ENCODE peak calls at places on chromosome 18, in ten cellular contexts. A is CD8-positive, alpha-beta T cell; C is ascending aorta; O is hepatocyte; R is colonic mucosa; M is upper lobe of right lung; E is kidney; G is transverse colon; Z is SJSA1; F is ovary. L is an unnamed sample. For H3K9me3 and H3K4me1, the result is how much of the 10 kb centered on the place peaks cover.

GRCh38 chr18:13313006-13313661 is 94.6 kb downstream of the LDLRAD4 start:
- DNase-seq in A (peak), C (no peak), O (no peak), R (no peak), M (no peak), E (no peak), G (no peak), Z (no peak), F (no peak), L (no peak)

GRCh38 chr18:66990909-66991308 is 387.0 kb upstream of the CDH19 start:
- DNase-seq in A (no peak), C (no peak), O (no peak), R (no peak), M (no peak), E (no peak), G (no peak), Z (no peak), F (no peak), L (no peak)

GRCh38 chr18:44887227-44887631 is 206.5 kb downstream of the SETBP1 start:
- DNase-seq in A (no peak), C (no peak), O (peak), R (peak), M (no peak), E (no peak), G (peak), Z (peak), F (no peak), L (no peak)

GRCh38 chr18:53380063-53380639 is 844.3 kb downstream of the MBD2 start:
- DNase-seq in A (no peak), C (no peak), O (peak), R (no peak), M (no peak), E (no peak), G (no peak), Z (no peak), F (no peak), L (no peak)

GRCh38 chr18:49041677-49042570 is 91.2 kb upstream of the SMAD7 start:
- DNase-seq in A (peak), C (no peak), O (peak), R (peak), M (no peak), E (no peak), G (peak), Z (peak), F (no peak), L (no peak)

GRCh38 chr18:44681039-44681595 is 429 bp downstream of the SETBP1 start:
- DNase-seq in A (no peak), C (no peak), O (no peak), R (no peak), M (no peak), E (no peak), G (no peak), Z (no peak), F (peak), L (no peak)

GRCh38 chr18:8084160-8084559 is 517.0 kb downstream of the PTPRM start:
- DNase-seq in A (no peak), C (no peak), O (peak), R (peak), M (no peak), E (no peak), G (no peak), Z (peak), F (no peak), L (no peak)

GRCh38 chr18:49865401-49865800 is 52.1 kb upstream of the ACAA2 start:
- DNase-seq in A (no peak), C (no peak), O (no peak), R (peak), M (peak), E (no peak), G (peak), Z (no peak), F (no peak), L (no peak)

GRCh38 chr18:8615397-8616025 is 6.3 kb downstream of the RAB12 start:
- DNase-seq in A (no peak), C (no peak), O (peak), R (no peak), M (no peak), E (no peak), G (peak), Z (peak), F (no peak), L (no peak)

GRCh38 chr18:78781601-78781960 is 198.0 kb upstream of the SALL3 start:
- DNase-seq in A (no peak), C (no peak), O (no peak), R (no peak), M (no peak), E (no peak), G (no peak), Z (no peak), F (no peak), L (no peak)

GRCh38 chr18:6854811-6855210 is 125.3 kb downstream of the ARHGAP28 start:
- DNase-seq in A (no peak), C (no peak), O (no peak), R (no peak), M (no peak), E (no peak), G (no peak), Z (no peak), F (no peak), L (no peak)

GRCh38 chr18:6857305-6857704 is 127.8 kb downstream of the ARHGAP28 start:
- DNase-seq in A (no peak), C (no peak), O (no peak), R (no peak), M (no peak), E (no peak), G (no peak), Z (peak), F (no peak), L (no peak)

GRCh38 chr18:6850396-6850795 is 120.9 kb downstream of the ARHGAP28 start:
- DNase-seq in A (no peak), C (no peak), O (no peak), R (no peak), M (no peak), E (no peak), G (no peak), Z (no peak), F (no peak), L (no peak)

GRCh38 chr18:6855767-6856166 is 126.3 kb downstream of the ARHGAP28 start:
- DNase-seq in A (no peak), C (no peak), O (no peak), R (no peak), M (no peak), E (peak), G (no peak), Z (no peak), F (no peak), L (no peak)

GRCh38 chr18:6851480-6851879 is 122.0 kb downstream of the ARHGAP28 start:
- DNase-seq in A (no peak), C (no peak), O (no peak), R (no peak), M (no peak), E (no peak), G (no peak), Z (no peak), F (no peak), L (no peak)
- H3K9me3 ChIP-seq in A (under half), C (under half), O (under half), R (under half), M (under half), E (under half), G (under half), Z (under half), F (under half), L (under half)

GRCh38 chr18:63708650-63709049 is 5.9 kb downstream of the SERPINB11 start:
- DNase-seq in A (no peak), C (no peak), O (no peak), R (no peak), M (no peak), E (no peak), G (no peak), Z (no peak), F (no peak), L (no peak)
- H3K4me1 ChIP-seq in A (under half), C (under half), O (under half), R (under half), M (under half), E (under half), G (under half), Z (under half), F (under half), L (under half)

DNA sequence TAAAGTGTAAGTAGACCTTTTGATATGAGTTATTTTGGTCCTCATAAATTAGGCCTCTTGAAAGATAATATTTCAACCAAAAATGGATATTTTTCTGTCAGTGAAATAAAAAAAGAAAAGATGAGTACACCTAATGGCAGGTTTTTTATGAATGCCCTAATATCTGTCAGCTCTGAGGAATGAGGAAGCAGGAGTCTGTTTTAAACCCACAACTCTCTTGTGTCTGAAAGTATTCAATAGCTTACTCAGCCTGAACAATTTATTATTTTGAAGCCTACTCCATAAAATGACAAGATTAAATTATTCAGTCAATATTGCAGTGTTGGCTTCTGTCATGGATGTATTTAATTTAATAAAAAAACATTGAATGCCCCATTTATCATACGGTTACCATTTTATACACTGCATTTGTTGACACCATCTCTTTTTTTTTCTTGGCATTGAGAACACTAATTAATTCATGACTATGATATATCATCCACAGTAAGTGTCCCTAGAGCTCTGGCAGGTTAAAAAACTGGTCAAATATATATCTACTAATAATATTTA is 548.2 kb downstream of the CBLN2 start:
- DNase-seq in A (no peak), C (no peak), O (no peak), R (no peak), M (no peak), E (no peak), G (no peak), Z (no peak), F (no peak), L (no peak)
- H3K9me3 ChIP-seq in A (under half), C (under half), O (under half), R (under half), M (under half), E (under half), G (under half), Z (under half), F (under half), L (under half)

GRCh38 chr18:3250237-3251107 is 2.9 kb downstream of the MYL12A start:
- DNase-seq in A (no peak), C (no peak), O (no peak), R (peak), M (no peak), E (no peak), G (no peak), Z (peak), F (no peak), L (no peak)

GRCh38 chr18:3251963-3252277 is 4.3 kb downstream of the MYL12A start:
- DNase-seq in A (no peak), C (no peak), O (no peak), R (no peak), M (no peak), E (no peak), G (no peak), Z (peak), F (no peak), L (no peak)

GRCh38 chr18:3251249-3251962 is 3.8 kb downstream of the MYL12A start:
- DNase-seq in A (no peak), C (no peak), O (no peak), R (no peak), M (no peak), E (no peak), G (no peak), Z (peak), F (no peak), L (no peak)

GRCh38 chr18:3254725-3255124 is 7.1 kb downstream of the MYL12A start:
- DNase-seq in A (no peak), C (no peak), O (no peak), R (peak), M (no peak), E (no peak), G (no peak), Z (no peak), F (no peak), L (no peak)

GRCh38 chr18:3252843-3253242 is 5.2 kb downstream of the MYL12A start:
- DNase-seq in A (no peak), C (no peak), O (no peak), R (no peak), M (no peak), E (no peak), G (no peak), Z (no peak), F (no peak), L (no peak)
- H3K4me1 ChIP-seq in A (under half), C (under half), O (under half), R (under half), M (half or more), E (under half), G (under half), Z (half or more), F (under half), L (under half)

GRCh38 chr18:80023173-80023572 is 11.1 kb upstream of the RBFA start:
- DNase-seq in A (no peak), C (no peak), O (no peak), R (no peak), M (no peak), E (no peak), G (no peak), Z (no peak), F (no peak), L (no peak)

GRCh38 chr18:80029690-80030089 is 4.5 kb upstream of the RBFA start:
- DNase-seq in A (no peak), C (no peak), O (no peak), R (no peak), M (no peak), E (no peak), G (no peak), Z (no peak), F (no peak), L (no peak)

GRCh38 chr18:80022613-80023012 is 11.6 kb upstream of the RBFA start:
- DNase-seq in A (no peak), C (no peak), O (no peak), R (no peak), M (no peak), E (no peak), G (no peak), Z (peak), F (no peak), L (no peak)

DNA sequence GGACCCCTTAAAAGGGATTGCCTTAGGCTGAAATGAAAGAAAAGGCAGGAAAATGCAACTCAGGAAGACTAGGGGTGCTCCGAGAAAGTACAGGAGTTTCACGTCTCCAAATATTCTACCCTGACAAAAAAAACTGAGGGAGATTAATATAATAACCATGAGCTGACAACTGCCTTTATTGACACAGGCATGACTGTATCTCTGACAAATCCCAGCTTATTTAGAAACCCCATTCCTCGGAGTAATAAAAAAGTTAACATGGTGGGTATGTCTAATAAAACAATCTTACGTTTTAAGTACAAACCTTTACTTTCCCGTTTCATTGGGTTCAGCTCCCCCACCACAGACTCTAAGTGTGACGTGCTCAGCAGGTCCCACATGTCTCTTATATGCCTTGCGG is 7.9 kb upstream of the RBFA start:
- DNase-seq in A (no peak), C (no peak), O (no peak), R (no peak), M (no peak), E (no peak), G (no peak), Z (no peak), F (no peak), L (no peak)
- H3K9me3 ChIP-seq in A (under half), C (half or more), O (under half), R (under half), M (half or more), E (half or more), G (half or more), Z (under half), F (half or more), L (half or more)

GRCh38 chr18:25282922-25283703 is 68.9 kb downstream of the ZNF521 start:
- DNase-seq in A (no peak), C (no peak), O (no peak), R (no peak), M (no peak), E (no peak), G (no peak), Z (no peak), F (no peak), L (no peak)

GRCh38 chr18:25279556-25279955 is 72.4 kb downstream of the ZNF521 start:
- DNase-seq in A (no peak), C (no peak), O (no peak), R (no peak), M (no peak), E (no peak), G (no peak), Z (no peak), F (no peak), L (no peak)

GRCh38 chr18:25279961-25280360 is 72.0 kb downstream of the ZNF521 start:
- DNase-seq in A (no peak), C (no peak), O (no peak), R (no peak), M (no peak), E (no peak), G (no peak), Z (no peak), F (no peak), L (no peak)

GRCh38 chr18:25282282-25282681 is 69.7 kb downstream of the ZNF521 start:
- DNase-seq in A (no peak), C (no peak), O (no peak), R (peak), M (no peak), E (peak), G (peak), Z (no peak), F (no peak), L (no peak)

GRCh38 chr18:25281522-25281921 is 70.4 kb downstream of the ZNF521 start:
- DNase-seq in A (no peak), C (no peak), O (no peak), R (no peak), M (no peak), E (no peak), G (no peak), Z (no peak), F (no peak), L (no peak)
- H3K4me1 ChIP-seq in A (under half), C (under half), O (under half), R (under half), M (under half), E (under half), G (under half), Z (under half), F (under half), L (under half)

L was measured in esophagus squamous epithelium.